ENCODE peak calls at places on chromosome 19, in six cellular contexts. One of them, this sample, is unnamed. For H3K4me1, the result is how much of the 10 kb centered on the place peaks cover.

GRCh38 chr19:23561341-23561740 is 125.7 kb downstream of the ZNF675 start:
- DNase-seq in PC-3: peak
- DNase-seq in mammary epithelial cell: peak
- DNase-seq in aorta: no peak
- DNase-seq in Peyer's patch: no peak
- DNase-seq in CD8-positive, alpha-beta memory T cell: no peak
- DNase-seq in this sample: no peak

GRCh38 chr19:23916991-23917390 is 2.3 kb downstream of the ZNF726 start:
- DNase-seq in PC-3: peak
- DNase-seq in mammary epithelial cell: peak
- DNase-seq in aorta: no peak
- DNase-seq in Peyer's patch: no peak
- DNase-seq in CD8-positive, alpha-beta memory T cell: no peak
- DNase-seq in this sample: no peak

GRCh38 chr19:10316229-10317044 is 622 bp upstream of the FDX2 start:
- DNase-seq in PC-3: no peak
- DNase-seq in mammary epithelial cell: no peak
- DNase-seq in aorta: no peak
- DNase-seq in Peyer's patch: no peak
- DNase-seq in CD8-positive, alpha-beta memory T cell: no peak
- DNase-seq in this sample: no peak

GRCh38 chr19:679418-680286 is 3.5 kb downstream of the FSTL3 start:
- DNase-seq in PC-3: peak
- DNase-seq in mammary epithelial cell: peak
- DNase-seq in aorta: peak
- DNase-seq in Peyer's patch: no peak
- DNase-seq in CD8-positive, alpha-beta memory T cell: no peak
- DNase-seq in this sample: no peak

GRCh38 chr19:2724148-2724557 is 3.0 kb upstream of the DIRAS1 start:
- DNase-seq in PC-3: no peak
- DNase-seq in mammary epithelial cell: no peak
- DNase-seq in aorta: no peak
- DNase-seq in Peyer's patch: no peak
- DNase-seq in CD8-positive, alpha-beta memory T cell: no peak
- DNase-seq in this sample: no peak

GRCh38 chr19:10142701-10143375 is 23.1 kb upstream of the EIF3G start:
- DNase-seq in PC-3: no peak
- DNase-seq in mammary epithelial cell: no peak
- DNase-seq in aorta: no peak
- DNase-seq in Peyer's patch: peak
- DNase-seq in CD8-positive, alpha-beta memory T cell: peak
- DNase-seq in this sample: peak

GRCh38 chr19:19064811-19065745 is 1.3 kb downstream of the SLC25A42 start:
- DNase-seq in PC-3: peak
- DNase-seq in mammary epithelial cell: no peak
- DNase-seq in aorta: no peak
- DNase-seq in Peyer's patch: peak
- DNase-seq in CD8-positive, alpha-beta memory T cell: no peak
- DNase-seq in this sample: peak

GRCh38 chr19:21748088-21748487 is 19.3 kb downstream of the ZNF100 start:
- DNase-seq in PC-3: no peak
- DNase-seq in mammary epithelial cell: no peak
- DNase-seq in aorta: no peak
- DNase-seq in Peyer's patch: no peak
- DNase-seq in CD8-positive, alpha-beta memory T cell: no peak
- DNase-seq in this sample: no peak

GRCh38 chr19:2424686-2425621 is 2.4 kb downstream of the TIMM13 start:
- DNase-seq in PC-3: peak
- DNase-seq in mammary epithelial cell: no peak
- DNase-seq in aorta: peak
- DNase-seq in Peyer's patch: no peak
- DNase-seq in CD8-positive, alpha-beta memory T cell: no peak
- DNase-seq in this sample: no peak

GRCh38 chr19:43380771-43381386 is 27.4 kb downstream of the CD177 start:
- DNase-seq in PC-3: no peak
- DNase-seq in mammary epithelial cell: peak
- DNase-seq in aorta: no peak
- DNase-seq in Peyer's patch: no peak
- DNase-seq in CD8-positive, alpha-beta memory T cell: no peak
- DNase-seq in this sample: no peak

GRCh38 chr19:48578891-48579290 is 26.9 kb downstream of the SULT2B1 start:
- DNase-seq in PC-3: peak
- DNase-seq in mammary epithelial cell: no peak
- DNase-seq in aorta: no peak
- DNase-seq in Peyer's patch: no peak
- DNase-seq in CD8-positive, alpha-beta memory T cell: no peak
- DNase-seq in this sample: no peak

GRCh38 chr19:10268077-10268476 is 2.8 kb upstream of the ICAM1 start:
- DNase-seq in PC-3: no peak
- DNase-seq in mammary epithelial cell: no peak
- DNase-seq in aorta: no peak
- DNase-seq in Peyer's patch: no peak
- DNase-seq in CD8-positive, alpha-beta memory T cell: no peak
- DNase-seq in this sample: no peak

GRCh38 chr19:17931532-17932191 is 1.2 kb upstream of the CCDC124 start:
- DNase-seq in PC-3: no peak
- DNase-seq in mammary epithelial cell: peak
- DNase-seq in aorta: no peak
- DNase-seq in Peyer's patch: no peak
- DNase-seq in CD8-positive, alpha-beta memory T cell: no peak
- DNase-seq in this sample: no peak

GRCh38 chr19:42420055-42420544 is 7.1 kb downstream of the LIPE start:
- DNase-seq in PC-3: peak
- DNase-seq in mammary epithelial cell: peak
- DNase-seq in aorta: no peak
- DNase-seq in Peyer's patch: peak
- DNase-seq in CD8-positive, alpha-beta memory T cell: peak
- DNase-seq in this sample: peak

GRCh38 chr19:56377105-56377924 is 16.0 kb downstream of the ZNF582 start:
- DNase-seq in PC-3: peak
- DNase-seq in mammary epithelial cell: no peak
- DNase-seq in aorta: no peak
- DNase-seq in Peyer's patch: no peak
- DNase-seq in CD8-positive, alpha-beta memory T cell: no peak
- DNase-seq in this sample: no peak

GRCh38 chr19:44875666-44876418 is 15.2 kb upstream of the TOMM40 start:
- DNase-seq in PC-3: peak
- DNase-seq in mammary epithelial cell: no peak
- DNase-seq in aorta: no peak
- DNase-seq in Peyer's patch: no peak
- DNase-seq in CD8-positive, alpha-beta memory T cell: peak
- DNase-seq in this sample: no peak

GRCh38 chr19:34193876-34194275 is 21.6 kb downstream of the LSM14A start:
- DNase-seq in PC-3: no peak
- DNase-seq in mammary epithelial cell: no peak
- DNase-seq in aorta: no peak
- DNase-seq in Peyer's patch: no peak
- DNase-seq in CD8-positive, alpha-beta memory T cell: no peak
- DNase-seq in this sample: no peak
- H3K4me1 ChIP-seq in PC-3: under half
- H3K4me1 ChIP-seq in mammary epithelial cell: under half
- H3K4me1 ChIP-seq in aorta: under half
- H3K4me1 ChIP-seq in Peyer's patch: under half
- H3K4me1 ChIP-seq in CD8-positive, alpha-beta memory T cell: under half
- H3K4me1 ChIP-seq in this sample: under half

GRCh38 chr19:38550376-38550775 is 67.4 kb downstream of the MAP4K1 start:
- DNase-seq in PC-3: no peak
- DNase-seq in mammary epithelial cell: no peak
- DNase-seq in aorta: no peak
- DNase-seq in Peyer's patch: no peak
- DNase-seq in CD8-positive, alpha-beta memory T cell: no peak
- DNase-seq in this sample: no peak
- H3K27ac ChIP-seq in PC-3: no peak
- H3K27ac ChIP-seq in mammary epithelial cell: no peak
- H3K27ac ChIP-seq in aorta: no peak
- H3K27ac ChIP-seq in Peyer's patch: no peak
- H3K27ac ChIP-seq in CD8-positive, alpha-beta memory T cell: no peak
- H3K27ac ChIP-seq in this sample: no peak

DNA sequence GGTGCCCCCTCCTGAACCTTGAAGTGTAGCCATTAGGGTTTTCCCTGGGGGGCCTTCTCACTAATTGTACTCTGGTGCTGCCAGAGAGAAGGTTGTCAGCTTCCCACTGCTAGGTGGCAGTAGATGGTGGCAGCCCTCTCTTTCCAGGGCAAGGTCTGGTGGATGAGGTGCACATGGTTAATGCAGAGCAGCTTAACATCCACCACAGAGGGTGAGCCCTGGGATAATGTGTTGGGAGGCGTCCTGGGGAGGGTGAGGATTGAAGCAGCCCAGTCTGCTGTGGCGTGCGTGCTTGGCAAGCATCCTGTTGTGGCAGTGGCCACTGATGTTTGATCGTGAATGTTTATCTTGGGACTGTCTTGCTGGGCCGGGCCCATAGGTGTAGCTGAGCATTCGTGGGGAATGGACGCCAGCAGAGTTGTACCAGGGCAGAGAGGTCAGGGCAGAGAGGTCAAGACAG is 5.8 kb downstream of the EGLN2 start:
- DNase-seq in PC-3: no peak
- DNase-seq in mammary epithelial cell: no peak
- DNase-seq in aorta: peak
- DNase-seq in Peyer's patch: no peak
- DNase-seq in CD8-positive, alpha-beta memory T cell: no peak
- DNase-seq in this sample: no peak
- H3K4me1 ChIP-seq in PC-3: under half
- H3K4me1 ChIP-seq in mammary epithelial cell: under half
- H3K4me1 ChIP-seq in aorta: under half
- H3K4me1 ChIP-seq in Peyer's patch: half or more
- H3K4me1 ChIP-seq in CD8-positive, alpha-beta memory T cell: half or more
- H3K4me1 ChIP-seq in this sample: half or more

DNA sequence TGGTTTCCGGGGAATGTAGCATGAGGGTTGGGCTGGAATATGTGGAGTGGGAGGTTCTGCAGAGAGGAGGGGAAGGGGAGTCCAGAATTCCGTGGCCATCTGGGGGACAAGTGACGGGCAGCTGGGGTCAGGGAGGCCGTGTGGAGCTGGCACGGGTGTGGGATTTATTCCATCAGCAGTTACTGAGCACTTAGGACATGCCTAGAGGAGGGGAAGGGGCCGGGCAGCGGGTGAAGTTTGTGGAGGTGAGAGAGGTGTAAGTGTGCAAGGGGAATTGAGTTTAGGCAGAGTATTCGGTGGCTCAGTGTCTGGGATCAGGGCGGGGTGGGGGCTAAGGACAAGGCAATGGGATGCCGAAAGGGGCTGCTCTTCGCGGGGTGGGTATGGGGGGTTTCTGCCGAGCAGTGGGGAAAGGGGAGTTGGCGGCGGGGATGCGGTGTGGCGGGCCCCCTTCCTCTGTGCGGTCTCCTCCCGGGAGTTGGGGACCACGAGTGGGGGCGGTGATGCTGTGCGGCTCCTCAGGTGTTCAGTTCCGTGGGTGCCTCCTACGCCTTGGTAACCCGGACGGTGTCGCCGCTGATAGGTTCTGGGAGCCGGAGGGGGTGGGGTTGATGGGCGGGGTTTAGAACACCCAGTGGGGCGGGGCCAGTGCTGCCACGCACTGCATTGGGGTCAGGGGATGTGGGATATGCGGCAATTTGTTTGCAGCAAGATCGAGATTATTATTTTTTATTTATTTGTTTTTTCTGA is 5.4 kb downstream of the CCDC61 start:
- DNase-seq in PC-3: no peak
- DNase-seq in mammary epithelial cell: no peak
- DNase-seq in aorta: no peak
- DNase-seq in Peyer's patch: peak
- DNase-seq in CD8-positive, alpha-beta memory T cell: peak
- DNase-seq in this sample: peak
- H3K27ac ChIP-seq in PC-3: no peak
- H3K27ac ChIP-seq in mammary epithelial cell: no peak
- H3K27ac ChIP-seq in aorta: no peak
- H3K27ac ChIP-seq in Peyer's patch: no peak
- H3K27ac ChIP-seq in CD8-positive, alpha-beta memory T cell: no peak
- H3K27ac ChIP-seq in this sample: no peak

GRCh38 chr19:11763611-11764010 is 3.2 kb upstream of the ZNF441 start:
- DNase-seq in PC-3: no peak
- DNase-seq in mammary epithelial cell: no peak
- DNase-seq in aorta: no peak
- DNase-seq in Peyer's patch: no peak
- DNase-seq in CD8-positive, alpha-beta memory T cell: no peak
- DNase-seq in this sample: no peak

GRCh38 chr19:11766597-11767591 is at the start of gene ZNF441:
- DNase-seq in PC-3: peak
- DNase-seq in mammary epithelial cell: peak
- DNase-seq in aorta: peak
- DNase-seq in Peyer's patch: peak
- DNase-seq in CD8-positive, alpha-beta memory T cell: peak
- DNase-seq in this sample: peak

GRCh38 chr19:11763117-11763516 is 3.7 kb upstream of the ZNF441 start:
- DNase-seq in PC-3: no peak
- DNase-seq in mammary epithelial cell: no peak
- DNase-seq in aorta: no peak
- DNase-seq in Peyer's patch: no peak
- DNase-seq in CD8-positive, alpha-beta memory T cell: no peak
- DNase-seq in this sample: no peak

GRCh38 chr19:11769995-11770394 is 3.2 kb downstream of the ZNF441 start:
- DNase-seq in PC-3: no peak
- DNase-seq in mammary epithelial cell: no peak
- DNase-seq in aorta: no peak
- DNase-seq in Peyer's patch: no peak
- DNase-seq in CD8-positive, alpha-beta memory T cell: no peak
- DNase-seq in this sample: no peak

DNA sequence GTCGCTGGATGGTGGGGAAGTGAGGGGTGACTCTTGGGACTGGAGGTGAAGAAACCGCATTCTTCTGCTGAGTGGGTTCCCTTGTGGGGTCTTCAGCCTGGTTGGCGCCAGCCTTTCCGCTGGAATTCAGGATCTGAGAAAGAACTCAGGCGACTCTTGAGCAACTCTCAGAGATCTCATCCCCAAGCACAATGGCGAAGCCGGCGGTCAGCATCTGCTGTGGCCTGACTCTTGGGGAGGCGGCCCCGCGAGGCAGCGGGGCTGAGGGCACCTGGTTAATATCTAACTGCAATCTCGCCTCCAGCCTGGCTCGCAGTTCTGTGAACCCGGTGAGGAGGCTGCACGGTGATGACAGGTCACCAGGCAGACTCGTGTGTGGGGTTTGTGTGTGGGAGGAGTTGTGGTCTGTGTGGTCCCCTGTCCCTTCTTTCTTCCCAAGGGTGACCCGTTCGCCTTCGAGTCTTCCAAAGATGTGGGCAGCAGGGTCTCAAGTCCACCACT is 883 bp downstream of the ZNF441 start:
- DNase-seq in PC-3: peak
- DNase-seq in mammary epithelial cell: peak
- DNase-seq in aorta: peak
- DNase-seq in Peyer's patch: peak
- DNase-seq in CD8-positive, alpha-beta memory T cell: peak
- DNase-seq in this sample: peak
- H3K4me1 ChIP-seq in PC-3: under half
- H3K4me1 ChIP-seq in mammary epithelial cell: under half
- H3K4me1 ChIP-seq in aorta: under half
- H3K4me1 ChIP-seq in Peyer's patch: under half
- H3K4me1 ChIP-seq in CD8-positive, alpha-beta memory T cell: under half
- H3K4me1 ChIP-seq in this sample: under half

GRCh38 chr19:50723069-50723468 is at the start of gene CLEC11A:
- DNase-seq in PC-3: no peak
- DNase-seq in mammary epithelial cell: no peak
- DNase-seq in aorta: no peak
- DNase-seq in Peyer's patch: no peak
- DNase-seq in CD8-positive, alpha-beta memory T cell: no peak
- DNase-seq in this sample: no peak
- H3K27ac ChIP-seq in PC-3: no peak
- H3K27ac ChIP-seq in mammary epithelial cell: no peak
- H3K27ac ChIP-seq in aorta: no peak
- H3K27ac ChIP-seq in Peyer's patch: peak
- H3K27ac ChIP-seq in CD8-positive, alpha-beta memory T cell: peak
- H3K27ac ChIP-seq in this sample: no peak

This sample was measured in CD4-positive, CD25-positive, alpha-beta regulatory T cell.